ENCODE peak calls at places on chromosomes 7 and 10, in four cellular contexts. N, P, X and U are unnamed samples.

GRCh38 chr10:24722676-24723385 is 856 bp downstream of the ARHGAP21 start:
- DNase-seq in P (peak), X (peak), N (no peak), U (peak)

GRCh38 chr10:121130382-121130781 is 279.2 kb downstream of the WDR11 start:
- DNase-seq in X (no peak), N (no peak), P (no peak), U (no peak)

GRCh38 chr7:151851782-151852181 is 25.1 kb downstream of the PRKAG2 start:
- DNase-seq in P (no peak), X (no peak), N (no peak), U (no peak)

GRCh38 chr7:132709971-132710567 is 133.8 kb upstream of the PLXNA4 start:
- DNase-seq in P (peak), X (no peak), N (no peak), U (no peak)

GRCh38 chr10:29023678-29024077 is 265.2 kb upstream of the LYZL1 start:
- DNase-seq in X (no peak), N (no peak), P (no peak), U (no peak)

GRCh38 chr10:73893386-73893785 is 17.5 kb upstream of the PLAU start:
- DNase-seq in P (no peak), X (no peak), N (no peak), U (no peak)

GRCh38 chr7:18488047-18488446 is 7.5 kb upstream of the HDAC9 start:
- DNase-seq in N (no peak), X (no peak), P (no peak), U (no peak)

GRCh38 chr7:99531354-99531765 is 20.6 kb downstream of the FAM200A start:
- DNase-seq in P (no peak), N (no peak), X (no peak), U (peak)

GRCh38 chr7:15503603-15504280 is 58.1 kb downstream of the AGMO start:
- DNase-seq in P (no peak), X (no peak), N (no peak), U (no peak)